ENCODE peak calls at places on chromosome 7, in nine cellular contexts. Z is NCI-H1436; T is stimulated activated CD4-positive, alpha-beta T cell treated with anti-CD3 and anti-CD28 coated beads, Interleukin-4, amount 100 ng/mL, for 4 hours; P is prostate gland; V is Calu3; B is kidney epithelial cell; C is naive thymus-derived CD4-positive, alpha-beta T cell; M is activated CD8-positive, alpha-beta memory T cell treated with anti-CD3 and anti-CD28 coated beads for 1 hour; L is LoVo. Y is an unnamed sample.

GRCh38 chr7:64951250-64951848 is 39.5 kb downstream of the ZNF117 start:
- DNase-seq in M (no peak), L (peak), P (no peak), Z (peak), T (no peak), B (peak), C (peak), V (peak), Y (peak)

GRCh38 chr7:100483728-100484635 is at the start of gene NYAP1:
- DNase-seq in C (no peak), T (peak), M (no peak), P (peak), Z (peak), L (peak), B (no peak), V (peak), Y (no peak)

GRCh38 chr7:148020679-148021078 is 569.9 kb upstream of the C7orf33 start:
- DNase-seq in Z (no peak), C (no peak), L (no peak), T (no peak), B (no peak), V (no peak), P (no peak), M (no peak), Y (no peak)

GRCh38 chr7:30612658-30613265 is 18.1 kb downstream of the GARS1 start:
- DNase-seq in V (no peak), Z (no peak), T (no peak), B (no peak), M (no peak), C (no peak), L (no peak), P (no peak), Y (no peak)

GRCh38 chr7:24821045-24821853 is 64.0 kb upstream of the GSDME start:
- DNase-seq in Z (no peak), B (peak), P (peak), M (peak), L (peak), T (peak), V (peak), C (peak), Y (peak)

GRCh38 chr7:26318921-26319320 is 27.3 kb downstream of the SNX10 start:
- DNase-seq in T (no peak), M (no peak), B (no peak), V (no peak), C (no peak), P (no peak), Z (no peak), L (no peak), Y (no peak)

GRCh38 chr7:1843921-1844335 is 173.9 kb downstream of the ELFN1 start:
- DNase-seq in M (no peak), P (no peak), C (no peak), V (no peak), B (no peak), T (no peak), Z (no peak), L (no peak), Y (no peak)

GRCh38 chr7:151051108-151051507 is 2.8 kb downstream of the ASIC3 start:
- DNase-seq in P (no peak), T (peak), L (no peak), Z (no peak), M (no peak), C (peak), V (no peak), B (no peak), Y (no peak)

GRCh38 chr7:150003304-150003810 is 129.6 kb downstream of the ATP6V0E2 start:
- DNase-seq in C (no peak), L (no peak), V (no peak), T (no peak), Z (no peak), B (no peak), P (no peak), M (no peak), Y (no peak)

GRCh38 chr7:87474533-87475358 is 734 bp downstream of the ABCB4 start:
- DNase-seq in L (peak), B (peak), V (no peak), T (no peak), Z (no peak), C (no peak), M (no peak), P (no peak), Y (peak)

GRCh38 chr7:412731-413356 is 106.8 kb downstream of the PDGFA start:
- DNase-seq in T (no peak), P (no peak), Z (no peak), C (no peak), V (no peak), L (no peak), M (no peak), B (no peak), Y (no peak)

GRCh38 chr7:73844848-73845460 is 2.6 kb upstream of the METTL27 start:
- DNase-seq in M (no peak), Z (no peak), V (no peak), L (no peak), P (no peak), C (no peak), T (no peak), B (no peak), Y (no peak)

GRCh38 chr7:67918158-67918557 is 921.5 kb downstream of the TYW1 start:
- DNase-seq in V (no peak), M (no peak), B (no peak), C (peak), Z (no peak), P (no peak), T (no peak), L (no peak), Y (no peak)

GRCh38 chr7:78141533-78142281 is 343.1 kb downstream of the PHTF2 start:
- DNase-seq in M (no peak), B (no peak), L (no peak), P (no peak), T (no peak), C (no peak), Z (no peak), V (no peak), Y (no peak)

GRCh38 chr7:12322287-12322902 is 81.3 kb downstream of the VWDE start:
- DNase-seq in M (no peak), C (peak), P (no peak), V (peak), Z (no peak), B (no peak), L (peak), T (no peak), Y (peak)

GRCh38 chr7:73742753-73743641 is 4.4 kb upstream of the ABHD11 start:
- DNase-seq in B (peak), T (no peak), C (no peak), L (peak), M (no peak), Z (peak), P (peak), V (peak), Y (peak)

GRCh38 chr7:47454066-47454950 is 127.6 kb downstream of the TNS3 start:
- DNase-seq in P (no peak), C (no peak), T (no peak), B (no peak), L (no peak), M (no peak), Z (no peak), V (no peak), Y (no peak)

GRCh38 chr7:49773939-49774458 is 561 bp downstream of the VWC2 start:
- DNase-seq in M (no peak), Z (no peak), V (no peak), T (no peak), P (no peak), C (no peak), L (no peak), B (no peak), Y (no peak)

GRCh38 chr7:83015921-83016320 is 146.8 kb downstream of the PCLO start:
- DNase-seq in L (no peak), V (no peak), Z (no peak), C (no peak), M (no peak), B (no peak), P (no peak), T (no peak), Y (no peak)

GRCh38 chr7:158560386-158560785 is 27.2 kb downstream of the PTPRN2 start:
- DNase-seq in T (no peak), C (no peak), V (no peak), M (no peak), P (no peak), B (no peak), L (no peak), Z (no peak), Y (no peak)

GRCh38 chr7:27921081-27921836 is 181.3 kb downstream of the TAX1BP1 start:
- DNase-seq in T (no peak), M (no peak), C (peak), P (peak), B (peak), Z (peak), L (peak), V (peak), Y (peak)

GRCh38 chr7:1922071-1922869 is 252.2 kb downstream of the ELFN1 start:
- DNase-seq in Z (no peak), C (peak), T (peak), P (peak), B (no peak), M (no peak), L (no peak), V (no peak), Y (peak)

GRCh38 chr7:63070696-63071095 is 928.0 kb upstream of the ZNF722 start:
- DNase-seq in V (no peak), M (no peak), Z (no peak), C (no peak), B (no peak), L (no peak), P (no peak), T (no peak), Y (no peak)

GRCh38 chr7:152760384-152761115 is 998 bp downstream of the ACTR3B start:
- DNase-seq in T (no peak), P (no peak), Z (no peak), L (peak), B (no peak), M (no peak), C (peak), V (no peak), Y (peak)

GRCh38 chr7:6248581-6248980 is 23.8 kb downstream of the CYTH3 start:
- DNase-seq in L (no peak), P (no peak), V (no peak), C (no peak), B (no peak), T (no peak), M (no peak), Z (no peak), Y (no peak)

GRCh38 chr7:143205560-143206293 is 16.1 kb upstream of the TAS2R40 start:
- DNase-seq in C (peak), V (peak), B (no peak), T (no peak), L (no peak), P (no peak), M (no peak), Z (no peak), Y (peak)

GRCh38 chr7:43872401-43873165 is 3.3 kb upstream of the MRPS24 start:
- DNase-seq in B (peak), P (no peak), C (no peak), Z (no peak), T (no peak), L (peak), M (no peak), V (no peak), Y (no peak)

GRCh38 chr7:15284406-15284805 is 277.4 kb downstream of the AGMO start:
- DNase-seq in T (no peak), L (no peak), V (no peak), Z (no peak), C (no peak), P (no peak), B (no peak), M (no peak), Y (no peak)

GRCh38 chr7:152435384-152436278 is at the start of gene KMT2C:
- DNase-seq in C (peak), Z (peak), T (peak), L (peak), V (peak), M (no peak), P (peak), B (no peak), Y (peak)

GRCh38 chr7:23802720-23803397 is 92.8 kb downstream of the STK31 start:
- DNase-seq in P (no peak), Z (no peak), M (no peak), B (no peak), C (no peak), L (no peak), T (no peak), V (no peak), Y (no peak)

GRCh38 chr7:36506820-36507219 is 117.2 kb downstream of the ANLN start:
- DNase-seq in Z (no peak), V (no peak), C (no peak), T (no peak), M (no peak), L (peak), B (peak), P (no peak), Y (no peak)